ENCODE peak calls at places on chromosomes 13 and 19, in ten cellular contexts. One of them, this sample, is unnamed.
A peak's percentile ranks its signal among the peaks of the same experiment; 100 is the strongest.

GRCh38 chr13:100495455-100495854 is 93.1 kb downstream of the GGACT start:
- DNase-seq in mesothelial cell of epicardium: no peak
- DNase-seq in B cell: no peak
- DNase-seq in upper lobe of right lung: no peak
- DNase-seq in psoas muscle: no peak
- DNase-seq in BJ: no peak
- DNase-seq in AG04450: no peak
- DNase-seq in brain microvascular endothelial cell: no peak
- DNase-seq in CD4-positive, alpha-beta T cell: no peak
- DNase-seq in cardiac fibroblast: no peak
- DNase-seq in this sample: no peak

GRCh38 chr19:55579766-55580621 is 654 bp downstream of the ZNF579 start:
- DNase-seq in mesothelial cell of epicardium: no peak
- DNase-seq in B cell: no peak
- DNase-seq in upper lobe of right lung: no peak
- DNase-seq in psoas muscle: peak; percentile 80
- DNase-seq in BJ: no peak
- DNase-seq in AG04450: no peak
- DNase-seq in brain microvascular endothelial cell: no peak
- DNase-seq in CD4-positive, alpha-beta T cell: no peak
- DNase-seq in cardiac fibroblast: peak; percentile 34
- DNase-seq in this sample: peak; percentile 47

GRCh38 chr13:79485014-79485441 is 4.1 kb downstream of the NDFIP2 start:
- DNase-seq in mesothelial cell of epicardium: no peak
- DNase-seq in B cell: no peak
- DNase-seq in upper lobe of right lung: no peak
- DNase-seq in psoas muscle: no peak
- DNase-seq in BJ: peak; percentile 81
- DNase-seq in AG04450: peak; percentile 57
- DNase-seq in brain microvascular endothelial cell: peak; percentile 90
- DNase-seq in CD4-positive, alpha-beta T cell: no peak
- DNase-seq in cardiac fibroblast: peak; percentile 88
- DNase-seq in this sample: no peak

GRCh38 chr19:28874742-28875141 is 338.2 kb downstream of the UQCRFS1 start:
- DNase-seq in mesothelial cell of epicardium: no peak
- DNase-seq in B cell: no peak
- DNase-seq in upper lobe of right lung: no peak
- DNase-seq in psoas muscle: no peak
- DNase-seq in BJ: no peak
- DNase-seq in AG04450: no peak
- DNase-seq in brain microvascular endothelial cell: no peak
- DNase-seq in CD4-positive, alpha-beta T cell: no peak
- DNase-seq in cardiac fibroblast: no peak
- DNase-seq in this sample: no peak

GRCh38 chr13:75347925-75348324 is 134.0 kb downstream of the TBC1D4 start:
- DNase-seq in mesothelial cell of epicardium: no peak
- DNase-seq in B cell: no peak
- DNase-seq in upper lobe of right lung: no peak
- DNase-seq in psoas muscle: no peak
- DNase-seq in BJ: no peak
- DNase-seq in AG04450: no peak
- DNase-seq in brain microvascular endothelial cell: no peak
- DNase-seq in CD4-positive, alpha-beta T cell: no peak
- DNase-seq in cardiac fibroblast: peak; percentile 41
- DNase-seq in this sample: no peak

GRCh38 chr19:28319918-28320317 is 893.0 kb downstream of the UQCRFS1 start:
- DNase-seq in mesothelial cell of epicardium: no peak
- DNase-seq in B cell: no peak
- DNase-seq in upper lobe of right lung: no peak
- DNase-seq in psoas muscle: no peak
- DNase-seq in BJ: no peak
- DNase-seq in AG04450: no peak
- DNase-seq in brain microvascular endothelial cell: no peak
- DNase-seq in CD4-positive, alpha-beta T cell: no peak
- DNase-seq in cardiac fibroblast: no peak
- DNase-seq in this sample: no peak

GRCh38 chr19:4320419-4320818 is 16.0 kb downstream of the FSD1 start:
- DNase-seq in mesothelial cell of epicardium: no peak
- DNase-seq in B cell: no peak
- DNase-seq in upper lobe of right lung: no peak
- DNase-seq in psoas muscle: no peak
- DNase-seq in BJ: no peak
- DNase-seq in AG04450: no peak
- DNase-seq in brain microvascular endothelial cell: no peak
- DNase-seq in CD4-positive, alpha-beta T cell: no peak
- DNase-seq in cardiac fibroblast: no peak
- DNase-seq in this sample: no peak

GRCh38 chr19:15251749-15252397 is 19.6 kb upstream of the EPHX3 start:
- DNase-seq in mesothelial cell of epicardium: peak; percentile 53
- DNase-seq in B cell: no peak
- DNase-seq in upper lobe of right lung: no peak
- DNase-seq in psoas muscle: peak; percentile 95
- DNase-seq in BJ: peak; percentile 75
- DNase-seq in AG04450: peak; percentile 90
- DNase-seq in brain microvascular endothelial cell: peak; percentile 92
- DNase-seq in CD4-positive, alpha-beta T cell: no peak
- DNase-seq in cardiac fibroblast: peak; percentile 95
- DNase-seq in this sample: no peak

GRCh38 chr13:65907656-65908441 is 1322.3 kb downstream of the PCDH9 start:
- DNase-seq in mesothelial cell of epicardium: no peak
- DNase-seq in B cell: no peak
- DNase-seq in upper lobe of right lung: no peak
- DNase-seq in psoas muscle: no peak
- DNase-seq in BJ: no peak
- DNase-seq in AG04450: no peak
- DNase-seq in brain microvascular endothelial cell: peak; percentile 66
- DNase-seq in CD4-positive, alpha-beta T cell: no peak
- DNase-seq in cardiac fibroblast: peak; percentile 39
- DNase-seq in this sample: no peak

GRCh38 chr13:61350351-61350750 is 65.3 kb downstream of the PCDH20 start:
- DNase-seq in mesothelial cell of epicardium: no peak
- DNase-seq in B cell: no peak
- DNase-seq in upper lobe of right lung: no peak
- DNase-seq in psoas muscle: no peak
- DNase-seq in BJ: no peak
- DNase-seq in AG04450: no peak
- DNase-seq in brain microvascular endothelial cell: no peak
- DNase-seq in CD4-positive, alpha-beta T cell: no peak
- DNase-seq in cardiac fibroblast: no peak
- DNase-seq in this sample: no peak

GRCh38 chr13:29578300-29579048 is 17.0 kb downstream of the SLC7A1 start:
- DNase-seq in mesothelial cell of epicardium: no peak
- DNase-seq in B cell: no peak
- DNase-seq in upper lobe of right lung: no peak
- DNase-seq in psoas muscle: no peak
- DNase-seq in BJ: no peak
- DNase-seq in AG04450: no peak
- DNase-seq in brain microvascular endothelial cell: no peak
- DNase-seq in CD4-positive, alpha-beta T cell: no peak
- DNase-seq in cardiac fibroblast: no peak
- DNase-seq in this sample: no peak

DNA sequence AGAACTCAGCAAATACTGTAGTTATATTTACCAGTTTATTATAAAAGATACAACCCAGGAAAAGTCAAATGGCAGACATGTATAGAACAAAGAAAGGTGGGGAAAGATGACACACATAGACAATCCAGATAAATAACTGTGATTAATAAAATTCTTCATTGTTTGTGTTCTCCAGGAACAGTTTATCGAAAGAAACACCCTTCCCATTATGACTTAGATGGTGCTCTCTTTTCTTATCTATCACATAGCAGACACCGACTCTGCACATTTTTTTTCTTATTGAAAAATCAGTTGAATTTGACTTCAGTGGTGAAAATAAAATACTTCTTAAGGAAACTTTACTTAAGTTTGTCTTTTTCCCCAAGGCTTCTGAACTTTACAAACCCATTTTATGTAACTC is 6.2 kb downstream of the ZNF708 start:
- DNase-seq in mesothelial cell of epicardium: no peak
- DNase-seq in B cell: no peak
- DNase-seq in upper lobe of right lung: no peak
- DNase-seq in psoas muscle: no peak
- DNase-seq in BJ: no peak
- DNase-seq in AG04450: no peak
- DNase-seq in brain microvascular endothelial cell: no peak
- DNase-seq in CD4-positive, alpha-beta T cell: no peak
- DNase-seq in cardiac fibroblast: no peak
- DNase-seq in this sample: no peak
- TF ChIP-seq CTCF in mesothelial cell of epicardium: no peak
- TF ChIP-seq CTCF in B cell: no peak
- TF ChIP-seq CTCF in upper lobe of right lung: no peak
- TF ChIP-seq CTCF in psoas muscle: no peak
- TF ChIP-seq CTCF in BJ: no peak
- TF ChIP-seq CTCF in AG04450: no peak
- TF ChIP-seq CTCF in brain microvascular endothelial cell: no peak
- TF ChIP-seq CTCF in CD4-positive, alpha-beta T cell: no peak
- TF ChIP-seq CTCF in cardiac fibroblast: no peak
- TF ChIP-seq CTCF in this sample: no peak

DNA sequence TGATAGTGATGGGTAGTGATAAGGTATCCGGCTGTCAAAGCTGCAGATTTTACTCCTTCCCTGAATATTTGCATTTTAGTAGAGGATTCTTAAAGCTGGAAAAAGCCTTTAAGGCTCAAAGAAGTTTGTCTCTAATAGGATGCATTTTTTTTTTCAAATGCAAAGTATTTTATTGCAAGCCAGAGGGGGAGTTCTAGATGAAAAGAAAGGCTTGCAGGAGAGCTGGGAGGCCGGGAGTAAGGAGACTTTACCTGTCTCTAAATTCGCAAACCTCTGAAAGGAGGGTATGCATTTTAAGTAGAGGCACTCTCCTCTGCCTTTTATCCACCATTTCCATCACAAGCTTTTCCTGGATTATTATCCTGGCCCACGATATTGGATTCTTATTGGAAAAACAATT is 100.6 kb upstream of the FNDC3A start:
- DNase-seq in mesothelial cell of epicardium: no peak
- DNase-seq in B cell: no peak
- DNase-seq in upper lobe of right lung: no peak
- DNase-seq in psoas muscle: no peak
- DNase-seq in BJ: no peak
- DNase-seq in AG04450: no peak
- DNase-seq in brain microvascular endothelial cell: no peak
- DNase-seq in CD4-positive, alpha-beta T cell: no peak
- DNase-seq in cardiac fibroblast: no peak
- DNase-seq in this sample: no peak
- TF ChIP-seq CTCF in mesothelial cell of epicardium: no peak
- TF ChIP-seq CTCF in B cell: no peak
- TF ChIP-seq CTCF in upper lobe of right lung: no peak
- TF ChIP-seq CTCF in psoas muscle: no peak
- TF ChIP-seq CTCF in BJ: no peak
- TF ChIP-seq CTCF in AG04450: no peak
- TF ChIP-seq CTCF in brain microvascular endothelial cell: no peak
- TF ChIP-seq CTCF in CD4-positive, alpha-beta T cell: no peak
- TF ChIP-seq CTCF in cardiac fibroblast: no peak
- TF ChIP-seq CTCF in this sample: no peak

DNA sequence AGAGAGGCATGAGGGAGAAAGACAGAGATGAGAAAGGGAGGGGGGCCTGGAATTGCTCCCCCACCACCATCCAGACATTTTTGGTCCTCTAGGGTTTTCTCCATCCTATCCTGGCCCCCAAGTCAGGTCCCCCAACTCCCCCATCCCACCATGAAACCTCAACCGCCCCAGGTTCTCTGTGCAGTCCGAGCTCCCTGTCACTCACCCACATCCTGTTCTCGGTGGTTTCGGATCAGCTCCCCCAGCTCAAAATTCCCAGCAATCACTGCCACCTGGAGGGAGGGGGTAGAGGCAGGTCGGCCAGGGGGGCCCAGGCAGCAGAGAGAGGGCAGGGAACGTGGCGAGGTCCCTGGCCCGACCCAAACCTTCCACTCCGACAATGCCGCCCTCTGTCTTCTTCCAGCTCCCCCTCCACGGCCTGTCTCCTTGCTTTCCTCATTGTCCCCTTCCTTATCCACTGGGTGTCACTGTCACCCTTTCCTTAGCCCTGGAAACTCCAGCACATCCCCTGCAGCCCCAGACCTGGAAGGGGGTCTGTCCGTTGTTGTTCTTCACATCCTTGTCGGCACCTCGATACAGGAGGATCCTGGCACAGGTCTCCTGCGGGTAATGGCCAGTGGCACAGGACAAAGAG is 15.6 kb downstream of the SHANK1 start:
- DNase-seq in mesothelial cell of epicardium: no peak
- DNase-seq in B cell: no peak
- DNase-seq in upper lobe of right lung: no peak
- DNase-seq in psoas muscle: peak; percentile 30
- DNase-seq in BJ: no peak
- DNase-seq in AG04450: no peak
- DNase-seq in brain microvascular endothelial cell: no peak
- DNase-seq in CD4-positive, alpha-beta T cell: no peak
- DNase-seq in cardiac fibroblast: no peak
- DNase-seq in this sample: no peak
- TF ChIP-seq CTCF in mesothelial cell of epicardium: no peak
- TF ChIP-seq CTCF in B cell: no peak
- TF ChIP-seq CTCF in upper lobe of right lung: no peak
- TF ChIP-seq CTCF in psoas muscle: no peak
- TF ChIP-seq CTCF in BJ: no peak
- TF ChIP-seq CTCF in AG04450: no peak
- TF ChIP-seq CTCF in brain microvascular endothelial cell: peak; percentile 21
- TF ChIP-seq CTCF in CD4-positive, alpha-beta T cell: no peak
- TF ChIP-seq CTCF in cardiac fibroblast: no peak
- TF ChIP-seq CTCF in this sample: no peak

GRCh38 chr13:24459234-24459633 is 53.3 kb downstream of the PARP4 start:
- DNase-seq in mesothelial cell of epicardium: no peak
- DNase-seq in B cell: no peak
- DNase-seq in upper lobe of right lung: no peak
- DNase-seq in psoas muscle: no peak
- DNase-seq in BJ: peak; percentile 22
- DNase-seq in AG04450: peak; percentile 75
- DNase-seq in brain microvascular endothelial cell: peak; percentile 48
- DNase-seq in CD4-positive, alpha-beta T cell: no peak
- DNase-seq in cardiac fibroblast: peak; percentile 70
- DNase-seq in this sample: peak; percentile 62

GRCh38 chr13:24458736-24459135 is 53.8 kb downstream of the PARP4 start:
- DNase-seq in mesothelial cell of epicardium: no peak
- DNase-seq in B cell: no peak
- DNase-seq in upper lobe of right lung: no peak
- DNase-seq in psoas muscle: no peak
- DNase-seq in BJ: no peak
- DNase-seq in AG04450: no peak
- DNase-seq in brain microvascular endothelial cell: peak; percentile 16
- DNase-seq in CD4-positive, alpha-beta T cell: no peak
- DNase-seq in cardiac fibroblast: no peak
- DNase-seq in this sample: no peak

GRCh38 chr13:24452044-24452443 is 60.5 kb downstream of the PARP4 start:
- DNase-seq in mesothelial cell of epicardium: no peak
- DNase-seq in B cell: no peak
- DNase-seq in upper lobe of right lung: no peak
- DNase-seq in psoas muscle: no peak
- DNase-seq in BJ: no peak
- DNase-seq in AG04450: no peak
- DNase-seq in brain microvascular endothelial cell: no peak
- DNase-seq in CD4-positive, alpha-beta T cell: no peak
- DNase-seq in cardiac fibroblast: no peak
- DNase-seq in this sample: no peak

GRCh38 chr13:24456396-24456795 is 56.2 kb downstream of the PARP4 start:
- DNase-seq in mesothelial cell of epicardium: no peak
- DNase-seq in B cell: no peak
- DNase-seq in upper lobe of right lung: no peak
- DNase-seq in psoas muscle: no peak
- DNase-seq in BJ: no peak
- DNase-seq in AG04450: no peak
- DNase-seq in brain microvascular endothelial cell: no peak
- DNase-seq in CD4-positive, alpha-beta T cell: no peak
- DNase-seq in cardiac fibroblast: no peak
- DNase-seq in this sample: no peak

GRCh38 chr13:24454100-24454499 is 58.5 kb downstream of the PARP4 start:
- DNase-seq in mesothelial cell of epicardium: no peak
- DNase-seq in B cell: no peak
- DNase-seq in upper lobe of right lung: no peak
- DNase-seq in psoas muscle: no peak
- DNase-seq in BJ: no peak
- DNase-seq in AG04450: no peak
- DNase-seq in brain microvascular endothelial cell: no peak
- DNase-seq in CD4-positive, alpha-beta T cell: no peak
- DNase-seq in cardiac fibroblast: no peak
- DNase-seq in this sample: no peak
- TF ChIP-seq CTCF in mesothelial cell of epicardium: no peak
- TF ChIP-seq CTCF in B cell: no peak
- TF ChIP-seq CTCF in upper lobe of right lung: no peak
- TF ChIP-seq CTCF in psoas muscle: no peak
- TF ChIP-seq CTCF in BJ: no peak
- TF ChIP-seq CTCF in AG04450: no peak
- TF ChIP-seq CTCF in brain microvascular endothelial cell: no peak
- TF ChIP-seq CTCF in CD4-positive, alpha-beta T cell: no peak
- TF ChIP-seq CTCF in cardiac fibroblast: no peak
- TF ChIP-seq CTCF in this sample: no peak